ENCODE peak calls at places on chromosomes 2 and 18, in eight cellular contexts. K, Q, F, I, S, G, T and J are unnamed samples.

GRCh38 chr2:70977605-70978205 is 725 bp upstream of the ANKRD53 start:
- DNase-seq in K (peak), Q (peak), F (no peak), I (peak), S (peak), G (peak), T (no peak), J (no peak)

GRCh38 chr2:37156857-37157714 is at the start of gene EIF2AK2:
- DNase-seq in K (peak), Q (peak), F (peak), I (peak), S (peak), G (peak), T (peak), J (peak)

GRCh38 chr2:61443342-61444041 is 27.4 kb downstream of the USP34 start:
- DNase-seq in K (no peak), Q (no peak), F (no peak), I (peak), S (no peak), G (no peak), T (no peak), J (no peak)

GRCh38 chr2:47645246-47645645 is 137.7 kb upstream of the MSH6 start:
- DNase-seq in K (no peak), Q (no peak), F (no peak), I (no peak), S (no peak), G (no peak), T (no peak), J (no peak)

GRCh38 chr2:65129276-65129612 is 662 bp downstream of the RAB1A start:
- DNase-seq in K (no peak), Q (no peak), F (no peak), I (no peak), S (no peak), G (no peak), T (no peak), J (no peak)

GRCh38 chr18:25646971-25647370 is 295.0 kb upstream of the ZNF521 start:
- DNase-seq in K (no peak), Q (peak), F (no peak), I (no peak), S (peak), G (no peak), T (no peak), J (no peak)

GRCh38 chr2:207847098-207847806 is 77.5 kb upstream of the FZD5 start:
- DNase-seq in K (no peak), Q (no peak), F (no peak), I (no peak), S (no peak), G (no peak), T (no peak), J (no peak)

GRCh38 chr2:234368861-234369261 is 128.0 kb downstream of the ARL4C start:
- DNase-seq in K (no peak), Q (peak), F (no peak), I (peak), S (peak), G (no peak), T (no peak), J (no peak)

GRCh38 chr2:15334650-15335326 is 226.3 kb downstream of the NBAS start:
- DNase-seq in K (no peak), Q (peak), F (no peak), I (peak), S (peak), G (no peak), T (no peak), J (no peak)

GRCh38 chr18:37309861-37310260 is 255.7 kb downstream of the CELF4 start:
- DNase-seq in K (no peak), Q (no peak), F (no peak), I (no peak), S (no peak), G (no peak), T (no peak), J (no peak)

GRCh38 chr2:168934826-168935225 is 33.7 kb downstream of the G6PC2 start:
- DNase-seq in K (no peak), Q (peak), F (no peak), I (no peak), S (no peak), G (no peak), T (no peak), J (no peak)
- TF ChIP-seq CTCF in K (no peak), Q (no peak), F (no peak), I (no peak), S (no peak), G (no peak), T (no peak), J (no peak)

GRCh38 chr2:165886487-165887146 is 67.0 kb downstream of the TTC21B start:
- DNase-seq in K (no peak), Q (no peak), F (no peak), I (no peak), S (no peak), G (no peak), T (no peak), J (no peak)
- TF ChIP-seq CTCF in K (no peak), Q (no peak), F (no peak), I (no peak), S (no peak), G (no peak), T (no peak), J (no peak)

DNA sequence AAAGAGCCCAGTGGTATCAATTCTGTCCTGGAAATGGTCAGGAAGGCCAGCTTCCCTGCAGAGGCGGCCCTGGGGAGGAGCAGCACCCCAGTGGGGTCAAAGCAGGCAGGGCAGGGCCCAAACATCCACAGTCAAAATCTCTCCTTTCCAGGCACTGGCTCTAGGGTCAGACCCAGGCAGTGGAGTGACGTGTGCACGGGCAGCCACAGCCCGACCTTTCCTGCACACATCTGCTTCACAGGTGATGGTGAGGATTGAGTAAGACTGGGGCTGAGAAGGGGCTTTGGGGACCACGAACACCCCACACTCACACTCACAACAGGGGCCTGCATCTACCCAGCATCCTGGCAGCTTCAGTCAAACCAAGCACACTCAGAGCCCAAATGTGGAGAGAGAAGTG is 97.8 kb upstream of the GLI2 start:
- DNase-seq in K (no peak), Q (no peak), F (no peak), I (no peak), S (no peak), G (no peak), T (no peak), J (no peak)
- TF ChIP-seq CTCF in K (no peak), Q (no peak), F (no peak), I (no peak), S (no peak), G (no peak), T (no peak), J (no peak)

DNA sequence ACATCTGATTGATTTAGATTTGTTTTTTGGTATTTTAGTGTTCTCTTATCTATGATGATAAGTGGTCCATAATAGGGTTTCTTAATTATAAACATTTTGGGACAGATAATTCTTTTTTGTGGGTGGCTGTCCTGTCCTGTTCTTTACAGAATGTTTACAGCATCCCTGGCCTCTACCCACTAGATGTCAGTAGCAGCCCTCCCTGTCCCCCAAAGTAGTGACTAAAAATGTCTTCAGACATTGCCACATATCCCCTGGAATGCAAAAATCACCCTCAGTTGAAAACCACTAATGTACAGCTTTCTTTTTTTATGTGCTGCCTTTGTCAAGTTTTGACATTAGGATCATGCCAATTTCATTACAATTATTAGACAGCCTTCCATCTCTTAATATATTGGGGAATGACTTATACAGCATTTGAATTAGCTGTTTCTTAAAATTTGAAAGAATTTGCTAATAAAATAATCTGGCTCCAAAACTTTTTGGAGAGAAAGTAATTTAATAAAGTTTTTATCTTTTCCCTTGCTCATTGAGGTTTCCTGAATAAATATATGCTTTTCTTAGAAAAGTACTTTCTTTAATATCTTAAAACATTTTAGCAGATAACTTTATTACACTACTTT is 19.5 kb downstream of the WIPF1 start:
- DNase-seq in K (no peak), Q (peak), F (no peak), I (peak), S (peak), G (peak), T (no peak), J (no peak)
- TF ChIP-seq CTCF in K (no peak), Q (peak), F (peak), I (peak), S (peak), G (peak), T (peak), J (peak)